ENCODE peak calls at places on chromosomes 11 and 22, in eight cellular contexts. C is glutamatergic neuron, M is pancreas, O is GM13977, Q is OCI-LY7, J is Calu3, G is fibroblast of mammary gland, I is cardiac muscle cell. H is an unnamed sample.

GRCh38 chr22:34324763-34325162 is 404.5 kb upstream of the LARGE1 start:
- DNase-seq in C (no peak), Q (no peak), M (no peak), O (no peak), I (no peak), J (no peak), G (no peak), H (no peak)

GRCh38 chr11:18958221-18958910 is 19.2 kb upstream of the MRGPRX1 start:
- DNase-seq in M (no peak), G (no peak), I (no peak), J (peak; percentile 24), O (no peak), C (no peak), Q (no peak), H (no peak)

GRCh38 chr22:36659762-36660509 is 43.6 kb downstream of the CACNG2 start:
- DNase-seq in G (peak; percentile 87), J (peak; percentile 96), Q (no peak), O (peak; percentile 31), I (peak; percentile 43), C (no peak), M (peak; percentile 92), H (peak; percentile 20)

GRCh38 chr11:46305295-46305694 is 27.8 kb downstream of the CREB3L1 start:
- DNase-seq in G (no peak), I (no peak), C (no peak), M (no peak), J (no peak), Q (peak; percentile 37), O (no peak), H (no peak)

GRCh38 chr11:71489311-71490043 is 36.5 kb downstream of the NADSYN1 start:
- DNase-seq in O (peak; percentile 87), I (no peak), G (peak; percentile 30), Q (no peak), J (peak; percentile 20), C (no peak), M (no peak), H (peak; percentile 83)

GRCh38 chr11:10490398-10491232 is 35.6 kb downstream of the AMPD3 start:
- DNase-seq in I (peak; percentile 34), C (no peak), O (no peak), J (peak; percentile 47), G (peak; percentile 100), M (peak; percentile 47), Q (no peak), H (no peak)

GRCh38 chr11:17328856-17329490 is 22.6 kb upstream of the NCR3LG1 start:
- DNase-seq in G (no peak), J (no peak), Q (no peak), O (no peak), C (no peak), M (no peak), I (no peak), H (no peak)

GRCh38 chr11:72789493-72790131 is 4.2 kb downstream of the STARD10 start:
- DNase-seq in G (peak; percentile 73), Q (no peak), I (peak; percentile 46), C (no peak), M (no peak), J (no peak), O (no peak), H (no peak)

GRCh38 chr11:44950036-44950624 is 553 bp downstream of the TP53I11 start:
- DNase-seq in G (no peak), C (peak; percentile 72), Q (no peak), M (peak; percentile 42), I (peak; percentile 69), O (no peak), J (peak; percentile 27), H (peak; percentile 44)

DNA sequence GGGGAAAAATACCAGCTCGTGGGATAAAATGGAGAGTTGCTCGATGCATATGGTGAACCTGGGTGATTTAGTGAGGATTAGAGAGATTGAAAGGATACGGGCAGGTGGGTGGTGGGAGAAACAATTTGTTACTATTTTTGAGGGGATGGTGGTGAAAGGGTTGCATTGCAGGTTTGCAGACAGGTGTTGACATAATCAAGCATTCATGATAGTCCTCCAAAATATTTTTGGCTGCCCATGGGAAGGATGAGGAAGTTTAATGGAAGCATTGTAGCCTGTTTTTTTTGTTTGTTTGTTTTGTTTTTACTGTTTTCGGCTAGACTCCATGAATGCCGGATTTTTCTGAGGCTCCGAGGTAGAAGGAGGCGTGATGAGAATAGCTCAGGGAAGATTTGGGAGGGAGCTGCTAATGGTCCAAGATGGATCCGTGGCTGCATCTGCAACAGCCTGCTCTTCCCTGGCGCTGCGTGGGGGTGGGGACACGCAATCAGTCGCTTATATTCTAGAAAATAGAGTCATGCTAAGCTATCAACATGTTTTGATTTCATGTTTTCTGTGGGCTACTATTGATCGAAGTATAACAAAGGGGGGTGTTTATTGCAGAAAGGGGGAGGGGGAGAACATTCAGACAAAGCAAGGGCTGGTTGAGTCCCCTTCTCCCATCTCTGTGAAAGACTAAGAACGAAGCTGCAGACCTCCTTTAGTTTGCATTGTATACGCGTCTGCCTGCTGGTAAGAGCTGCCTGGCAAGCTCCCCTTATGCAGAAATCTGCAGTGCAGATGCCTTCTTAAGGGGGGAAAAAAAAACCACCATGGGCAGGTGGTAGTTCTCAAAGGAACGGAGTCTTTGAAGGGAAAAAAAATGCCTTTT is 980 bp downstream of the RTN3 start:
- DNase-seq in G (peak; percentile 16), O (peak; percentile 49), J (peak; percentile 20), M (no peak), I (peak; percentile 44), C (peak; percentile 53), Q (peak; percentile 62), H (peak; percentile 24)
- TF ChIP-seq CTCF in G (no peak), O (no peak), J (peak; percentile 48), M (no peak), I (no peak), C (no peak), Q (peak; percentile 46), H (no peak)

DNA sequence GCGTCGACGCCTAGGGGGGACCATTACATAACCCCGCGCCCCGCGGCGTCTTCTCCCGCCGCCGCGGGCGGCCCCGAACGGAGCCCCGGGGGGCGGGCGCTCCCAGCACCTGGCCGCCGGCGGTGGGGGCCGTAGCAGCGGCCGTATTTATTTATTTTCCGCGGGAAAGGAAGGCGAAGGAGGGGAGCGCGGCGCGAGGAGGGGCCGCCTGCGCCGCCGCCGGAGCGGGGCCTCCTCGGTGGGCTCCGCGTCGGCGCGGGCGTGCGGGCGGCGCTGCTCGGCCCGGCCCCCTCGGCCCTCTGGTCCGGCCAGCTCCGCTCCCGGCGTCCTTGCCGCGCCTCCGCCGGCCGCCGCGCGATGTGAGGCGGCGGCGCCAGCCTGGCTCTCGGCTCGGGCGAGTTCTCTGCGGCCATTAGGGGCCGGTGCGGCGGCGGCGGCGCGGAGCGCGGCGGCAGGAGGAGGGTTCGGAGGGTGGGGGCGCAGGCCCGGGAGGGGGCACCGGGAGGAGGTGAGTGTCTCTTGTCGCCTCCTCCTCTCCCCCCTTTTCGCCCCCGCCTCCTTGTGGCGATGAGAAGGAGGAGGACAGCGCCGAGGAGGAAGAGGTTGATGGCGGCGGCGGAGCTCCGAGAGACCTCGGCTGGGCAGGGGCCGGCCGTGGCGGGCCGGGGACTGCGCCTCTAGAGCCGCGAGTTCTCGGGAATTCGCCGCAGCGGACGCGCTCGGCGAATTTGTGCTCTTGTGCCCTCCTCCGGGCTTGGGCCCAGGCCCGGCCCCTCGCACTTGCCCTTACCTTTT is at the start of gene EP300:
- DNase-seq in Q (peak; percentile 81), G (peak; percentile 69), I (peak; percentile 68), C (peak; percentile 77), J (peak; percentile 86), M (peak; percentile 73), O (peak; percentile 90), H (peak; percentile 91)
- TF ChIP-seq CTCF in Q (no peak), G (no peak), I (peak; percentile 20), C (peak; percentile 17), J (peak; percentile 44), M (no peak), O (peak; percentile 27), H (no peak)

DNA sequence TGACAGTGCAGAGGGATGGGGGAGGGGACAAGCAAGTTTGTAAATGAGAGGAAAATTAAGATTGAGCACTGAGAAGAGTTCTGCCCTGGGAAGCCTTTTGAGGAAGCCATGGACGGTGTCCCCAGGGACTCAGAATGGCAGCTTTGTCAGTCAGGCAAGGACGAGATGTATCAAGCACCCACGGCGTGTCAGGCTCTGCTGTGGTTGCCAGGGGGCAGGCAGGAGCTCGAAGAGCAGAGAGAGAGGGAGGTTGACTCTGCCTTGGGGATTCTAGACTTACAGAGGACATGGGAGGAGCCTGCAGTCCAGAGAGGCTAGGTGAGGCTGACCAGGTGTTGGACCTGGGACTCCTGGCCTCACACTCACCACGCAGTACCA is 29.1 kb upstream of the SYT7 start:
- DNase-seq in G (no peak), C (peak; percentile 54), M (peak; percentile 34), I (peak; percentile 47), Q (peak; percentile 13), J (no peak), O (no peak), H (no peak)
- TF ChIP-seq CTCF in G (peak; percentile 12), C (no peak), M (no peak), I (peak; percentile 19), Q (no peak), J (no peak), O (no peak), H (no peak)

DNA sequence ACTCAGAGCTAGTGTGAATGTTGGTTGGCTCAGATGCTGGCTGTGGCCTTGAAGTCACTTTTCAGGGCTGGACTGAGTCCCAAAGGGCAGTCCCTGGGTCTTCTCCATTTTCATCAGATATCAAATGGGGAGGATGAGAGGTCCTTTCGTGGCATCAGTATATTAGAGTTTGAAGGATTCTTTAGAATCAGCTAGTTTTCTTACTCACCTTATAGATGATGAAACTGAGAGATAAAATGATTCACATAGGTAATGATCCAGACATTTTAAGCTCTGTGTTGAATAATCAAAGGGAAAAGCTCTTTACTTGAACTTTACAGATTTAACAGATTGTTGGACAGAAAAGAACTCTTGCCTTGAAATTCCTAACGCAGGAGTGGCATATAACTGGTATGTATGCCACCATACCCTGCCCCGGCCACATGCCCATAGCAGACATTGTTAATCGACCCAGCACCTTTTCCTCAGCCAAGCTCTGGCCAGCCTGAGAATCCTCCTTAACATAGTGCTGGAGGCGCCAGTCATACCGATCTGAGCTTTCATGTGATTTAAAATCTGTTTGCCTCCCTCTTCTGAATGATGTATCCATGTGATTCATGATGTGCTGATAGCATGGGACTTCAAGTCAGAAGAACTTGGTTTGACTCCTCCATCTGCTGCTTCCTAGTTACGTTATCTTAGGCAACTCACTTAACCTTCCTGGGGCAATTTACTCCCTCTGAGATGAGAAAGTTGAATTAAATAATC is 60.0 kb downstream of the BARX2 start:
- DNase-seq in G (no peak), Q (no peak), M (no peak), O (no peak), C (no peak), I (no peak), J (peak; percentile 44), H (no peak)
- TF ChIP-seq CTCF in G (no peak), Q (no peak), M (no peak), O (no peak), C (no peak), I (no peak), J (no peak), H (no peak)

GRCh38 chr11:122910775-122911174 is 28.2 kb downstream of the JHY start:
- DNase-seq in G (peak; percentile 55), J (no peak), C (no peak), M (no peak), O (peak; percentile 17), I (peak; percentile 28), Q (no peak), H (no peak)
- TF ChIP-seq CTCF in G (peak; percentile 42), J (no peak), C (no peak), M (no peak), O (peak; percentile 22), I (peak; percentile 38), Q (peak; percentile 58), H (no peak)

DNA sequence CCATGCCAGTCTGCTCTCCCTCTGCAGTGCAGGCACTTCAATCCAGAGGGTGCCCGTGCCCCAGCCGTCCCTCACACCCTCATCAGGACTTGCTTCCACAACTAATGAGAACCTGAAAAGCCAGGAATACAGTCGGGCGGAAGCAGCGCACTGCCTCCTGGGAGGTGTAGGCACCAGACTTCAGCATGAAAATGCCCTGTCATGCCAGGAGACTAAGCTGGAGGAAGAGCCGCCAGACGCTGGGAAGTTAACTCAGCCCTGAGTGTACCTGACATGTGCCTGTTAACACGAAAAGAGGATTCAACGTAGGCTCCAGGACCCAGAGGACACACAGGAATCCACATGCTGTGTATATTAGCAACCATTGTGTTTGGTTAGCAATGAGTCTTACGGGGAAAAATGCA is 40.0 kb upstream of the FLI1 start:
- DNase-seq in O (no peak), I (no peak), Q (no peak), C (no peak), M (peak; percentile 82), J (peak; percentile 25), G (peak; percentile 16), H (no peak)
- TF ChIP-seq CTCF in O (no peak), I (no peak), Q (no peak), C (no peak), M (no peak), J (no peak), G (no peak), H (no peak)